ENCODE peak calls at places on chromosomes 6 and 20, in four cellular contexts. J is GM12878, O is H1, P is HepG2. G is an unnamed sample.

GRCh38 chr6:132749111-132749510 is 8.6 kb downstream of the VNN2 start:
- DNase-seq in J (no peak), O (no peak), P (no peak), G (no peak)

GRCh38 chr6:1612386-1612893 is 2.7 kb downstream of the FOXC1 start:
- DNase-seq in J (no peak), O (no peak), P (no peak), G (no peak)

GRCh38 chr6:337782-338464 is 45.6 kb downstream of the DUSP22 start:
- DNase-seq in J (no peak), O (no peak), P (no peak), G (no peak)

GRCh38 chr6:47016236-47016635 is 25.9 kb downstream of the ADGRF1 start:
- DNase-seq in J (no peak), O (no peak), P (no peak), G (no peak)

GRCh38 chr20:57429579-57430202 is 38.5 kb downstream of the RBM38 start:
- DNase-seq in J (no peak), O (no peak), P (peak; percentile 69), G (no peak)

GRCh38 chr6:20698675-20699074 is 164.4 kb downstream of the CDKAL1 start:
- DNase-seq in J (no peak), O (no peak), P (no peak), G (no peak)

GRCh38 chr6:49339096-49339495 is 124.0 kb downstream of the MMUT start:
- DNase-seq in J (no peak), O (no peak), P (no peak), G (no peak)

GRCh38 chr20:50415516-50416268 is 94.5 kb upstream of the PTPN1 start:
- DNase-seq in J (no peak), O (no peak), P (peak; percentile 86), G (no peak)

GRCh38 chr6:3277851-3278416 is 19.2 kb downstream of the PSMG4 start:
- DNase-seq in J (no peak), O (no peak), P (no peak), G (no peak)

GRCh38 chr6:41470341-41471063 is 75.7 kb upstream of the FOXP4 start:
- DNase-seq in J (no peak), O (no peak), P (no peak), G (no peak)

GRCh38 chr6:41471064-41471895 is 74.9 kb upstream of the FOXP4 start:
- DNase-seq in J (no peak), O (no peak), P (no peak), G (no peak)

GRCh38 chr6:41467627-41468404 is 78.4 kb upstream of the FOXP4 start:
- DNase-seq in J (no peak), O (no peak), P (no peak), G (no peak)

GRCh38 chr6:41469951-41470340 is 76.2 kb upstream of the FOXP4 start:
- DNase-seq in J (no peak), O (no peak), P (no peak), G (no peak)

GRCh38 chr6:41469156-41469950 is 76.8 kb upstream of the FOXP4 start:
- DNase-seq in J (no peak), O (no peak), P (no peak), G (no peak)
- H3K9ac ChIP-seq in J (no peak overlapping the region), O (no peak overlapping the region), P (no peak overlapping the region), G (peak overlapping the region; percentile 74)

GRCh38 chr20:24993337-24994185 is 1.0 kb upstream of the APMAP start:
- DNase-seq in J (no peak), O (no peak), P (peak; percentile 57), G (no peak)
- TF ChIP-seq SUZ12 in J (no peak), O (no peak), P (no peak), G (no peak)

GRCh38 chr6:37696841-37697735 is 595 bp downstream of the MDGA1 start:
- DNase-seq in J (no peak), O (no peak), P (no peak), G (no peak)
- H3K9ac ChIP-seq in J (peak overlapping the region; percentile 50), O (no peak overlapping the region), P (no peak overlapping the region), G (peak overlapping the region; percentile 76)

GRCh38 chr20:19921349-19921793 is 95.8 kb upstream of the NAA20 start:
- DNase-seq in J (no peak), O (no peak), P (no peak), G (no peak)
- TF ChIP-seq SUZ12 in J (no peak), O (no peak), P (no peak), G (no peak)

DNA sequence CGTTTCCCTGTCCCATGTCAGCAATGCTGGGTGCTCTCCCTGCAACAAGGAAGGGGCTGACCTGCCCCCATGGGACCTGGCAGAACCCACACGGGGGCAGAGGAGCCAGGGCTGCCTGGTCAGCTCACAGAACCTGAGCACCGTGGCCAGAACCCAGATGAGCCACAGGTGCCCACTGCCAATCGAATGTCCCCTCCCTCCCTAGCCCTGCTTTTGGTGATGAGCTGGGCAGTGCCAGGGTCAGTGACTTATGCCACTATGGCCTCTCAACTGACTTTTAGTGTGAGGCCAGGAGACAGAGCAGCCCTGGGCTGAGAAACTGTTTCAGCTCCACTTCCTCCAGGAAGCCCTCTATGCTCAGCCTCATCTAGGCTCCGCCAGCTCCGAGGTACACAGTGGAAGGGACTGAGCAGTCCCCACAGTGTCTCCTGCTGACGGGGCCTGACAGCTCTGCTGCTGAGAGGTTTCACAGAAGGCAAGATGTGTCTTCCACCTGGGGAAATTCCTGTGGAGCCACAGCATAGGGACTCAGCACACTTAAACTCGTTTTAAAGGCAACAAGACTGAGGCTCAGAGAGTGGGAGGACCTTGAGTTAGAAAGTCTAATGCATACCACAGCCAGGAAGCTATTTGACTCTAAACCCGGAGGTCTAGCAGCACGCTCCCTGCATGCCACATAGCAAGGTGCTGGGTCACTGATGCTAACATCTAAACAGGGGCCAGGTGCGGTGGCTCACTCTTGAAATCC is 6.9 kb downstream of the ADA start:
- DNase-seq in J (peak; percentile 70), O (no peak), P (no peak), G (no peak)
- H3K9ac ChIP-seq in J (peak overlapping the region; percentile 51), O (no peak overlapping the region), P (no peak overlapping the region), G (peak overlapping the region; percentile 24)

DNA sequence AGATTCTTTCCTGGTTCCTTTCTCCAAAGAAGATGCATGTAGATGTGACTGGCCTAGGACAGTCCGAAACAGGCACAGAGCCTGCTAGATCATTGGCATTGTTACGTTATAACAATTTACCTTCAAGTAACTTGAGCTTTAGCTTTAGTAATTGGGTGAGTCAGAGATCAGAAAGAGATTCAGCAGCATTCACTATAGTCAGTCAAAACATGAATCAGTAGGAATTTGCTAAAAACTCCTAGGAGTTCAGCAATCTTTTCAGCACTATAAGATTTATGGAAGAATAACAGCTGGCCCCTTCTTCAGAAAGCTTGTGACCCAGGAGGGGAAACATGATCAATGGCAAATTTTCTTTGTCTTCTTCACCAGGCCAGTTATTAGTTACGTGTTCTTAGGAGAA is 281.7 kb upstream of the PRDM1 start:
- DNase-seq in J (no peak), O (no peak), P (no peak), G (no peak)
- TF ChIP-seq SUZ12 in J (no peak), O (no peak), P (no peak), G (no peak)

DNA sequence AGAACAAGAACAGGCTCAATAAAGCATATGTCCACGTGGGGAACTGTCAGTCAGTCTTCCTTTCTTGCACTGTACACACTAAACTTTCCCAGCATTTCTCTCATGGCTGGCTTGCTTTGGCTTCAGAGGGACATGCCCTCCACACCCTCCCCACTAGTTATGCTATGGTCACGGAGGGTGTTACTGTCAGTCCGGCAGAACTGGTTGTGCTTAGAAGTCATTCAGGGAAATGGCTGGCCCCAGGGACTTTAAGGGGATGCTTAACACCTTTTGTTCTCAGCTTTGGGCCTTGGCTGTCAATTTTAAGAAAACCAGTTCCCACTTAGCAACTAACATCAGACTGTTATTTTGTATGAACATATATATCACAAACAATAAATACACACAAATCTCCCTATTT is 55.1 kb downstream of the ELOVL5 start:
- DNase-seq in J (no peak), O (no peak), P (no peak), G (no peak)
- H3K9ac ChIP-seq in J (no peak overlapping the region), O (no peak overlapping the region), P (no peak overlapping the region), G (no peak overlapping the region)

G was measured in NT2/D1.